ENCODE peak calls at places on chromosomes 6 and 20, in four cellular contexts. M, C, S and B are unnamed samples.

GRCh38 chr6:84811351-84811750 is 47.0 kb upstream of the TBX18 start:
- DNase-seq in M (no peak), C (no peak), S (no peak), B (no peak)

GRCh38 chr6:280775-281468 is 11.4 kb upstream of the DUSP22 start:
- DNase-seq in M (no peak), C (no peak), S (no peak), B (no peak)

GRCh38 chr6:124770131-124770530 is 192.1 kb upstream of the RNF217 start:
- DNase-seq in M (no peak), C (no peak), S (no peak), B (no peak)

GRCh38 chr20:59783020-59784010 is 150.1 kb downstream of the SYCP2 start:
- DNase-seq in M (peak), C (peak), S (peak), B (peak)

GRCh38 chr6:108635505-108636226 is 74.9 kb downstream of the FOXO3 start:
- DNase-seq in M (no peak), C (no peak), S (no peak), B (no peak)

GRCh38 chr20:15179426-15180190 is 842.2 kb upstream of the FLRT3 start:
- DNase-seq in M (no peak), C (no peak), S (no peak), B (no peak)

GRCh38 chr6:15602144-15602543 is 60.7 kb downstream of the DTNBP1 start:
- DNase-seq in M (no peak), C (no peak), S (no peak), B (no peak)

GRCh38 chr6:69096681-69097080 is 461.6 kb downstream of the ADGRB3 start:
- DNase-seq in M (no peak), C (no peak), S (no peak), B (no peak)

GRCh38 chr20:50729925-50730764 is 1.2 kb upstream of the PARD6B start:
- DNase-seq in M (no peak), C (peak), S (no peak), B (peak)

GRCh38 chr20:25632940-25633790 is 9.4 kb upstream of the NANP start:
- DNase-seq in M (no peak), C (no peak), S (no peak), B (no peak)

GRCh38 chr20:11271319-11271718 is 597.5 kb upstream of the JAG1 start:
- DNase-seq in M (peak), C (peak), S (peak), B (no peak)

GRCh38 chr6:13302291-13302690 is 26.0 kb downstream of the TBC1D7 start:
- DNase-seq in M (no peak), C (no peak), S (no peak), B (no peak)
- H2BK12ac ChIP-seq in M (no peak), C (no peak), S (no peak), B (peak)

DNA sequence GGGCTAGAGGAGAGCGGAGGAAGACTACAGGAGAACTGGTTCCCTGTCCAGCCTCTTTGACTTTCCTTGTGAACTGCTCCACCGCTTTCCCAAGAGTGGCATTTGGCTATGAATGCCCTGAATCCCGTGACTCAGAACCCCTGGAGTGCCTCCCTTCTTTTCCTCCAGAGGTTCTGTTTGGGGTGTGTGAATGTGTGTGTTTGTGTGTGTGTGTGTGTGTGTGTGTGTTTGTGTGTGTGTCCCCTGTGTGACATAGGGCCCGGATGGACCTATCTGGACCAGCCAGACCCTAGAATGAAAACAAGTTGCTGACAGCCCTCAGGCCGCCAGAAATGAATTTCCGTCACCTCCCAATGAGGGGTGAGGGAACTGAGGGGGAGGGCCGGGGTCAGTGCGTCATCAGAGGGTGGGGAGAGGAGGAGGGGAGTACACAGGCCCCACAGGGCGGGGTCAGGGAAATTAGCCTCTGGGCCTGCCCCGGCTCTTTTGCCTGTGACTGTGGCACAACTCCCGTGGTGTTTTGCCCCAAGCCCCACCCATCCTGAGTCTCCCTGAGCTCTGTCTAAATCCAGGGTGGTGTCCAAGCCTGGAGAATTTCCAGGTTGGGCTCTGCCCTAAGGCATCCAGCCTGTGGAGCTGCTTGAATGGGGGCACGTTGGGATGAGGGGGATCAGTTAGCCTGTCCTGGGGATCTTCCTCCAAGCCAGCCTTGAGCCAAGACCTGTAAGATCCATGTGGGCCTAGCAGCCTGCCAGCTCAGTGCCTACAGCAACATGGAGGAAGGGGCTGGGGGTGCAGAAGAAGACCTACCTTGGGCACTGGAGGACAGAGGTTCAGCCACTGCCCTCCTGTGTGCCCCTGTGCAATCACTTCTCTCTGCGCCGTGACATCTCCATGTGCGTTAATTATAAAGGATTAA is 15.2 kb upstream of the MRPS18A start:
- DNase-seq in M (peak), C (peak), S (peak), B (peak)
- H2BK5ac ChIP-seq in M (no peak), C (no peak), S (peak), B (no peak)

GRCh38 chr20:52204136-52204535 is 12.6 kb upstream of the ZFP64 start:
- DNase-seq in M (no peak), C (no peak), S (no peak), B (no peak)

GRCh38 chr20:52201395-52201794 is 9.8 kb upstream of the ZFP64 start:
- DNase-seq in M (no peak), C (no peak), S (no peak), B (no peak)

GRCh38 chr20:52196845-52197244 is 5.3 kb upstream of the ZFP64 start:
- DNase-seq in M (no peak), C (no peak), S (no peak), B (no peak)

DNA sequence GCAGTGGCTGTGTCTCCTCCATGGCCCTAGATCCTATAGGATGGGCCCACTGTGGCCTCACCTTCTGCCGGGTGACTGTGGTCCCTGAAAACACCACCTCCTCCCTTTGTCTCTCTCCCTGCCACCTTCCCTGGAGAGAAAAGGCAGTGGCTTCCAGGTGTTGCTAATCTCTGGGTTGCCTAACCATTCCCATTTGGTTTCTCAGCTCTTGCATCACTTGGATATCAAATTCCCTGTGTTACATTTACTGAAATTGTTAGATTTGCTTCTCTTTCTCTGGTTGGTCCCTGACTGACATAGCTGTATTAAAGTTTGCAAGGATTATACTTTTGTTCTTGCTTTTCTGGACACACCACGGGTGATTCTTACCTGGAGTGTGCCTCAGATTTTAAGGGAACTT is 9.3 kb upstream of the ZFP64 start:
- DNase-seq in M (no peak), C (no peak), S (no peak), B (no peak)
- H4K91ac ChIP-seq in M (no peak), C (no peak), S (no peak), B (no peak)

DNA sequence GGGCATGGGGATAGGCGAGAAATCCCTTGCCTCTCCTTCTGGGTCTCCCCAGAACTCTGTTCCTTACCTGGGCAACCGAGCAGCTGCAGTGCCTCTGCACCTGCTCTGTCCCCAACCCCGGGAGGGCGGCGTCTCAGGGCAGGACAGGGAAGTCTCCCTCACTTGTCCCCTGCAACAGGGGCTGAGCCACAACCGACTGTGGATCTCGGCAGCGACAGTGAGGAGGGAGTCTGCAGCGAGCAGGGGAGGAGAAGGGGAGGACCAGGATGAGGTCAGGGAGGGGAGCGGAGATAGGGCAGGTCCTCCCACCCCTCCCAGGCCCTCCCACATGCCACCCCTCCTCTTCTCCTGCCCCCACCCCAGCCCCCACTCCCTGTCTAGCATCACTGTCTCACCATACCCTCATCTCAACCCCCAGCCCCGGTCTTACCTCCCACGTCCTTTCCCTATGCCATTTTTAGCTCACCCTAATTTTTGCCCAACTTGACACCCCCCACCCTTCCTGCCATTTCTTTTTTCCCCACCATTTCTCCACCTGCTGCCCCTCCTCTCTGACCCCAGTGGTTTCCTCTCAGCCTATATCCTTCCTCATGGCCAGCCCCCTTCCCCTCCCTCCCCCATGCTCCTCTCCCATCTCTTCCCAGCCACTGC is at the start of gene TNXB:
- DNase-seq in M (no peak), C (no peak), S (no peak), B (no peak)
- H2BK12ac ChIP-seq in M (no peak), C (no peak), S (peak), B (no peak)

GRCh38 chr6:117497237-117497636 is 14.8 kb downstream of the DCBLD1 start:
- DNase-seq in M (no peak), C (no peak), S (no peak), B (no peak)
- H2BK5ac ChIP-seq in M (no peak), C (no peak), S (no peak), B (no peak)

GRCh38 chr6:138465007-138465645 is 34.2 kb downstream of the NHSL1 start:
- DNase-seq in M (no peak), C (no peak), S (no peak), B (peak)
- H4K91ac ChIP-seq in M (no peak), C (no peak), S (no peak), B (no peak)